ENCODE peak calls at places on chromosomes 11 and 22, in four cellular contexts. P is K562, L is IMR-90, I is HepG2. Y is an unnamed sample.

GRCh38 chr11:111939836-111940604 is 2.9 kb downstream of the DIXDC1 start:
- DNase-seq in I (no peak), L (peak), P (no peak), Y (no peak)

GRCh38 chr11:123183391-123184099 is 11.5 kb downstream of the CLMP start:
- DNase-seq in P (no peak), I (no peak), L (no peak), Y (no peak)

GRCh38 chr11:9662273-9662672 is 1.6 kb upstream of the SWAP70 start:
- DNase-seq in I (no peak), L (no peak), P (no peak), Y (no peak)

GRCh38 chr22:24950272-24950902 is 2.1 kb upstream of the KIAA1671 start:
- DNase-seq in L (peak), I (peak), P (no peak), Y (no peak)

GRCh38 chr11:32615422-32615821 is 31.8 kb downstream of the EIF3M start:
- DNase-seq in L (no peak), P (no peak), I (peak), Y (no peak)

GRCh38 chr11:111635706-111636045 is 33.4 kb downstream of the SIK2 start:
- DNase-seq in L (peak), P (no peak), I (no peak), Y (no peak)

GRCh38 chr22:21457023-21457787 is 10.0 kb upstream of the TMEM191C start:
- DNase-seq in P (no peak), L (peak), I (peak), Y (peak)

GRCh38 chr22:49961601-49962011 is 1.0 kb downstream of the PIM3 start:
- DNase-seq in L (no peak), P (no peak), I (no peak), Y (peak)

GRCh38 chr11:32420139-32420538 is 15.2 kb downstream of the WT1 start:
- DNase-seq in P (no peak), I (no peak), L (no peak), Y (no peak)

GRCh38 chr11:92332986-92333385 is 108.4 kb downstream of the FAT3 start:
- DNase-seq in P (no peak), I (no peak), L (peak), Y (no peak)

GRCh38 chr22:24146190-24146616 is 35.1 kb upstream of the SUSD2 start:
- DNase-seq in L (peak), P (peak), I (peak), Y (peak)

GRCh38 chr11:114846040-114846791 is 167.9 kb downstream of the NXPE2 start:
- DNase-seq in I (no peak), L (no peak), P (no peak), Y (no peak)

GRCh38 chr11:131246589-131247164 is 123.7 kb upstream of the NTM start:
- DNase-seq in I (peak), L (no peak), P (peak), Y (no peak)
- TF ChIP-seq MAZ in I (no peak), L (no peak), P (no peak), Y (no peak)

GRCh38 chr11:108901359-108901758 is 236.5 kb downstream of the DDX10 start:
- DNase-seq in P (no peak), L (peak), I (no peak), Y (no peak)

GRCh38 chr11:108912587-108912986 is 247.7 kb downstream of the DDX10 start:
- DNase-seq in P (no peak), I (peak), L (peak), Y (no peak)

GRCh38 chr11:108906329-108906728 is 241.5 kb downstream of the DDX10 start:
- DNase-seq in L (peak), I (peak), P (no peak), Y (peak)

GRCh38 chr11:108902027-108902469 is 237.2 kb downstream of the DDX10 start:
- DNase-seq in P (no peak), L (no peak), I (peak), Y (no peak)

DNA sequence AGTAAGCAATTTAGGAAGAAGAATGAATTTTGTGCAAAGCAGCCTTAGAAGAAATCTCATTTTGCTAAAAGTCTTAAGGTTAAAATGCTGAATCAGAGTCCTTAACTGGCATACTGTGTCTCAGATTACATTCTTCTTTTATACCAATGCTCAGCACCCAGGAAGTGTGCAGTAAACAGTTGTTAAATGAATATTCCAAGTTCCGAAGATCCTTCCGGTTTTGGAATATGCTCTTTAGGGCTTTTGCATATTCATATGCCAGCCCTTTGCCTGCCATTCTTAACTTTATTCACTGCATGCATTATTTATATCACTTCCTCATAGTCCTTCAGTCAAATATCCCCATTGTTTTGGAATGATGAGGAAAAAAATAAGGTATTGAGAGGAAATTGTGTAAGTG is 242.0 kb downstream of the DDX10 start:
- DNase-seq in P (no peak), I (no peak), L (peak), Y (no peak)
- TF ChIP-seq RAD21 in P (no peak), I (no peak), L (no peak), Y (no peak)

DNA sequence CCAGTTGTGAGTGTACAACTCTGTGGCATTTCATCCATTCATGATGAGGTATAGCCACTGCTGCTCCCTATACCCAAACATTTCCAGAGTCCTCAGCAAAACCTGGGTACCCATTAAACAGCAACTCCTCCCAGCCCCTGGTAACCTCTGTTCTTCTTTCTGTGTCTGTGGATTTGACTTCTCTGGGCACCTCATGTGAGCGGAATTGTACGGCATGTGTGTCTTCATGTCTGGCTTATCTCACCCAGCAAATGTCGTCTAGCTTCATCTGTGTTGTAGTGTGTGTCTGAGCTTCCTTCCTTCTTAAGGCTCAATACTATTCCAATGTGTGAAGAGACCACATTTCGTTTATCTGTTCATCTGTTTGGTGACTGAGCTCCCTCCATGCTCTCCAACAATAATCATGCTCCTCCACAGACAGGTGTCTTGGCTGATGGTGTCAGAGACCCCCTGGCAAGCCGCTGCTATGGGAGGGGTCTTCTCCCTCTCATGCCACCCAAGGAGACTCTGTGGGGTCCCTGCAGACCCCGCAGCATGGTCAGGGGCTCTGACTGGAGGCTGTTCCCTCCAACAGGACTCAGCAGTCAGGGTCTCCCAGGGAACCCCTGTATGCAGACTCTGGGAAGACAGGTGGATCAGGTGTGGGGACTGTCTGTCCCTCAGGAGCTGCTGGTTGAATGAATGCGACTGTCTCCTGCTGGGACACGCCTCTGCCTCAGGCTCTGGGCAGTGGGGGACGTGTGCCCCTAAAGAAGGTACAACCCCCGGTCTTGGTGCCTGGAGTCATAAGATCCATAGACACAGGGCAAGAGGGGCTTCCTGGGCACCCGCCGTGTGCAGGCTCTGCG is 52.7 kb downstream of the SMIM38 start:
- DNase-seq in P (no peak), L (no peak), I (no peak), Y (no peak)
- TF ChIP-seq MAZ in P (no peak), L (no peak), I (no peak), Y (no peak)

GRCh38 chr11:8269636-8270035 is 6.0 kb upstream of the LMO1 start:
- DNase-seq in I (no peak), P (no peak), L (no peak), Y (no peak)

GRCh38 chr11:8267831-8268529 is 4.3 kb upstream of the LMO1 start:
- DNase-seq in P (no peak), L (no peak), I (no peak), Y (no peak)

GRCh38 chr11:8273281-8273680 is 9.6 kb upstream of the LMO1 start:
- DNase-seq in P (no peak), L (peak), I (no peak), Y (no peak)

GRCh38 chr11:8268530-8269461 is 5.1 kb upstream of the LMO1 start:
- DNase-seq in L (no peak), I (no peak), P (no peak), Y (no peak)

DNA sequence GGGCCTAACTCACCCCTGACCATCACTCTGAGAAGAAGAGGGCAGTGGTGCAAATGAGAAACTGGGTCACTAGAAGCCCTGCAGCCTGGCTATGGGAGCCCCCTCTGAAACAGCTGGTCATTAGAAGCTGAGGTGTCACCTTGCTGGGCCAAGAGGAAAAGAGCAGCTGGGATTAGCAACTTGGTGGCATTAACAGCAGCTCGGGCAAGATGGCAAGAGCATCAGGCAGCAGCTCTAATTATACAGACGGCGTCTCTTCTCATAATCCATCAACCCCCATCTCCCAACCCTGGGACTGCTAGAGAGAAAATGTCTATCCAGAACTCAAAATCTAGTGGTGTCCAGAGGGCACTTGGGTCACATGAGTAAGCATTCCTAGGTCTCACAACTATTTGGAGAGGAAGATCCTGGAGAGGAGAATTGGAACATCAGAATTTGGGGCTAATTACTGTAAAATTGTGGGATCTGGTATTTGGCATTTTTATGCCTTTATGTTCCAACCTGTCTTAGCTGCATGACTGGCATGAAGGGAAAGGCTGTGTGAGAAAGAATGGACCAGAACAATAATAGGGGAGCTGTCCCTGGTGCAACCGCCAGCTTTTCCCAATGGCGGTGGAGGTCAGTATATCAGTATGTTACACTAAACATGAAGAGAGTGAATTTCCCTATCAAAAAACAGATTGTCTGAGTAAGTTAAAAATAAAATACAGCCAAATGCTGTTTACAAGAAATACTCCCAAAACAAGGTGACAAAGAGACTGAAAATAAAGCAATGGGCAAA is 7.6 kb upstream of the LMO1 start:
- DNase-seq in P (no peak), I (no peak), L (no peak), Y (no peak)
- TF ChIP-seq RAD21 in P (no peak), I (no peak), L (no peak), Y (no peak)

GRCh38 chr11:57376095-57376812 is 4.7 kb downstream of the PRG3 start:
- DNase-seq in P (no peak), I (no peak), L (no peak), Y (no peak)

GRCh38 chr11:57378166-57378565 is 2.8 kb downstream of the PRG3 start:
- DNase-seq in P (no peak), I (peak), L (peak), Y (no peak)

GRCh38 chr11:57380975-57381374 is at the start of gene PRG3:
- DNase-seq in P (no peak), L (no peak), I (no peak), Y (no peak)

GRCh38 chr11:57377098-57377497 is 3.9 kb downstream of the PRG3 start:
- DNase-seq in L (no peak), P (no peak), I (no peak), Y (no peak)

DNA sequence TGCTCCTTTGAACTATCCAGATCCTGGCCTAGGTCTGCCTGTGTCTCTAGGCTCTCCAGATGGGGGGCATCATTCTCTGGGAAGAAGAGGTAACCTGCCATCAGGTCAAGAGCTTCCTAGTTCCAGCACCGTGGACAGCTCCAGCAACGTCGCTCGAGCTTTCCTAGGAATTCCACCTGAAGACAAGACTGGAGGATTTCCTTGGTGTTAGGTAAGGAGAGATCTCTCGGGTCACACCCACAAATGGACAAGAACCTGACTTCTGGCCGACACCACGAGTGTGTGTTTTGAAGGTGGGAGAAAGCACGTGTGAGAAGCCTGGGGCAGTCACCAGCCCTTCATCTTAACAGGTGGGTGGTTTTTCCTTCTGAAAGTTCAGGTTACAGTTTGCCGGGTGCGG is 1.2 kb downstream of the PRG3 start:
- DNase-seq in I (no peak), L (peak), P (peak), Y (no peak)
- TF ChIP-seq MAZ in I (no peak), L (no peak), P (peak), Y (no peak)

GRCh38 chr11:8247312-8247711 is 16.4 kb downstream of the LMO1 start:
- DNase-seq in I (no peak), L (no peak), P (peak), Y (no peak)
- TF ChIP-seq RAD21 in I (peak), L (peak), P (no peak), Y (peak)

GRCh38 chr22:48167238-48167637 is 1404.8 kb downstream of the TBC1D22A start:
- DNase-seq in P (peak), L (no peak), I (no peak), Y (no peak)

GRCh38 chr22:48169227-48169626 is 1406.8 kb downstream of the TBC1D22A start:
- DNase-seq in P (no peak), L (no peak), I (no peak), Y (no peak)

GRCh38 chr22:48175721-48176120 is 1413.3 kb downstream of the TBC1D22A start:
- DNase-seq in L (no peak), P (peak), I (no peak), Y (no peak)

GRCh38 chr22:48173061-48173849 is 1410.8 kb downstream of the TBC1D22A start:
- DNase-seq in I (no peak), L (no peak), P (no peak), Y (no peak)

GRCh38 chr22:48171294-48171693 is 1408.8 kb downstream of the TBC1D22A start:
- DNase-seq in L (no peak), I (no peak), P (no peak), Y (no peak)
- TF ChIP-seq MAZ in L (no peak), I (no peak), P (no peak), Y (no peak)

GRCh38 chr11:118526688-118527087 is 586 bp upstream of the TTC36 start:
- DNase-seq in L (no peak), P (no peak), I (no peak), Y (no peak)
- TF ChIP-seq RAD21 in L (no peak), P (no peak), I (no peak), Y (no peak)

GRCh38 chr11:67504950-67505561 is at the start of gene PITPNM1:
- DNase-seq in P (peak), I (peak), L (peak), Y (peak)

GRCh38 chr11:67502328-67502979 is 2.7 kb downstream of the PITPNM1 start:
- DNase-seq in L (no peak), I (no peak), P (no peak), Y (no peak)

GRCh38 chr11:67505605-67506396 is 638 bp upstream of the PITPNM1 start:
- DNase-seq in P (peak), L (peak), I (peak), Y (peak)

GRCh38 chr11:67503119-67504022 is 1.8 kb downstream of the PITPNM1 start:
- DNase-seq in I (no peak), P (no peak), L (no peak), Y (no peak)

DNA sequence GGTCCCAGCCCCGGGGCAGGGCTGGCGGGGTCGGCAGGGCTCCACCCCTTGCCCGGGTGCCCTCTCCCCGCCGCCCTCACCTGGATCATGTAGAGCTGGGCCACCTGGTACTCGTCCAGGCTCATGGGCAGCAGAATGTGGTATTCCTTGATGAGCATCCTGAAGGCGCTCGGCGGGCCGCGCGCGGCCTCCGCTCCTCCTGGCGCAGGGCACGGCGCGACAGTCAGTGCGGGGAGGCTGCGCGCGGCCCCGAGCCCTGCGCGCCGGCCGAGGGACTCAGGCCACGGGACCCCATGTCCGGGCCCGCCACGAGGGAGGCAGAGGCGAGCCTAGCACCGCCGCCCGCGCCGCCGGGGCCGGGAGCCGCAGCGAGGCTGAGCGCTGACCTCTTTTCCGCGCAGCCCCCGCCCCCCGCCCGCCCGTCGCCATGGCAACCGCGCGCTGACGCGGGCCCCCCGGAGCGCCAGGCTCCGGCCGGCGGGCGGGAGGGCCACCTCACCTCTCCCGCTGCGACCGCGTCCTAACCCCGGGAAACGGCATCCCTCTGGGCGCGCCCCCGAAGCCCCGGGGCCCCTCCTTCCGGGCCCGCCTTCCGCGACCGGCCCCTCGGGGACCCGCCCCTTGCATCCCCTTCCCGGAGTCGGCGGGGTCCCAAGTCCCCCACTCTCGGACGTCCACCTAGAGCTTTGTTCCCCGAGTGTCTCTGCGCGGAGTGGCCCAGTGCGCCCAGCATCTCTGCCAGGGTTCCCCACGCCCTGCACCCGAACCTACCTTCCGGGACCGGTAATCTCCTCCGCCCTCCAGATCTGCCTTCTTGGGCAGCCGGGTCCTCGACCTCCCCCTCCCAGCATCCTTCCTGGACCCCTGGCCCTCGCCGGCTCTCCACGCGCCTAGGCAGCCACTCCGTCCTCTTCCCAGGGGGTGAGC is 877 bp downstream of the PITPNM1 start:
- DNase-seq in I (no peak), L (no peak), P (peak), Y (no peak)
- TF ChIP-seq MAZ in I (no peak), L (peak), P (no peak), Y (no peak)

Y was measured in A549.